ENCODE peak calls at places on chromosome 5, in six cellular contexts. T is CD8-positive, alpha-beta T cell; N is HFFc6; U is sigmoid colon; I is colonic mucosa; X is fibroblast of mammary gland. R is an unnamed sample.

GRCh38 chr5:128093368-128093767 is 9.8 kb downstream of the SLC12A2 start:
- DNase-seq in T (no peak), N (no peak), U (no peak), I (no peak), X (peak; percentile 30), R (no peak)

GRCh38 chr5:57900356-57900944 is 417.8 kb upstream of the ACTBL2 start:
- DNase-seq in T (no peak), N (no peak), U (no peak), I (no peak), X (no peak), R (no peak)

GRCh38 chr5:77333036-77333435 is 122.6 kb downstream of the PDE8B start:
- DNase-seq in T (no peak), N (no peak), U (no peak), I (no peak), X (no peak), R (no peak)

GRCh38 chr5:147098233-147098790 is 136.5 kb upstream of the STK32A start:
- DNase-seq in T (no peak), N (no peak), U (no peak), I (peak; percentile 31), X (peak; percentile 93), R (no peak)

GRCh38 chr5:176533390-176533789 is 3.8 kb downstream of the RNF44 start:
- DNase-seq in T (no peak), N (no peak), U (no peak), I (no peak), X (no peak), R (no peak)

GRCh38 chr5:138945421-138946240 is 70.5 kb upstream of the LRRTM2 start:
- DNase-seq in T (no peak), N (no peak), U (peak; percentile 51), I (no peak), X (no peak), R (no peak)

GRCh38 chr5:21164425-21164824 is 1176.4 kb upstream of the CDH18 start:
- DNase-seq in T (no peak), N (no peak), U (no peak), I (no peak), X (no peak), R (no peak)

GRCh38 chr5:109141499-109142200 is 268.1 kb downstream of the PJA2 start:
- DNase-seq in T (no peak), N (no peak), U (no peak), I (no peak), X (peak; percentile 57), R (no peak)

GRCh38 chr5:78568212-78568611 is 80.4 kb downstream of the LHFPL2 start:
- DNase-seq in T (no peak), N (no peak), U (no peak), I (no peak), X (no peak), R (no peak)

GRCh38 chr5:138870611-138871010 is 4.5 kb downstream of the LRRTM2 start:
- DNase-seq in T (no peak), N (no peak), U (no peak), I (no peak), X (no peak), R (no peak)

GRCh38 chr5:178225174-178225573 is 7.4 kb downstream of the PHYKPL start:
- DNase-seq in T (no peak), N (no peak), U (no peak), I (no peak), X (no peak), R (peak; percentile 55)

GRCh38 chr5:9500244-9500643 is 45.6 kb downstream of the SEMA5A start:
- DNase-seq in T (no peak), N (no peak), U (no peak), I (no peak), X (no peak), R (no peak)

GRCh38 chr5:179906795-179907569 is 715 bp downstream of the TBC1D9B start:
- DNase-seq in T (peak; percentile 16), N (no peak), U (peak; percentile 75), I (peak; percentile 54), X (peak; percentile 33), R (peak; percentile 77)

GRCh38 chr5:179314606-179315355 is 30.5 kb downstream of the ADAMTS2 start:
- DNase-seq in T (no peak), N (no peak), U (peak; percentile 67), I (no peak), X (peak; percentile 58), R (peak; percentile 63)

GRCh38 chr5:84494453-84494852 is 109.8 kb upstream of the EDIL3 start:
- DNase-seq in T (no peak), N (no peak), U (no peak), I (no peak), X (peak; percentile 78), R (no peak)

GRCh38 chr5:128534729-128535128 is 3.3 kb downstream of the FBN2 start:
- DNase-seq in T (no peak), N (no peak), U (no peak), I (peak; percentile 28), X (peak; percentile 35), R (no peak)

GRCh38 chr5:11941566-11941965 is 37.3 kb upstream of the CTNND2 start:
- DNase-seq in T (no peak), N (no peak), U (no peak), I (no peak), X (no peak), R (no peak)

GRCh38 chr5:74392698-74393431 is 247.7 kb downstream of the ENC1 start:
- DNase-seq in T (no peak), N (peak; percentile 8), U (no peak), I (no peak), X (peak; percentile 25), R (no peak)

GRCh38 chr5:138985683-138986082 is 110.5 kb upstream of the LRRTM2 start:
- DNase-seq in T (no peak), N (no peak), U (no peak), I (no peak), X (no peak), R (no peak)

GRCh38 chr5:142253938-142254895 is 70.6 kb downstream of the SPRY4 start:
- DNase-seq in T (no peak), N (no peak), U (no peak), I (no peak), X (peak; percentile 37), R (no peak)

GRCh38 chr5:64100203-64100602 is 65.4 kb upstream of the RNF180 start:
- DNase-seq in T (no peak), N (no peak), U (no peak), I (no peak), X (no peak), R (no peak)

GRCh38 chr5:26833596-26833995 is 204.8 kb downstream of the CDH9 start:
- DNase-seq in T (no peak), N (no peak), U (no peak), I (no peak), X (peak; percentile 76), R (no peak)

GRCh38 chr5:107672212-107673105 is 1.7 kb upstream of the EFNA5 start:
- DNase-seq in T (no peak), N (no peak), U (peak; percentile 93), I (peak; percentile 86), X (peak; percentile 87), R (peak; percentile 94)

DNA sequence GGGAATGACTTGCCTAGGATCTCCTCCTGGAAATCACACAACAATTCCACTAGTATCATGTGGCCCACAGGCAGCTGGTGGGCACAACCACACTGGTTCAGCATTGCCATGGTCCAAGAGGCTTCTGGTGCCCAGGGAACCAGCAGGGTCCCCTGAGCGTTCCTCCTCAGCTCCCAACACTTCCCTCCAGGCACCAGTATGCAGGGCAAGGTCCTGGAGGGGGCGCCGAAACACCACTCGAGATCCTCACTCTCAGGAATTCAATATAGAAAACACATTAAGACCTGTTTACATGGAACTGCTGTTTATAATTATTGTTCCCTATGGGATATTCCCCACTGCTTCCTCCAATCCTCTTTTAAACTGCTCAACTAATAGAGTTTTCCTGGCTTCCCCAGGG is 91.9 kb upstream of the GABRP start:
- DNase-seq in T (no peak), N (no peak), U (no peak), I (no peak), X (no peak), R (no peak)
- TF ChIP-seq CTCF in T (no peak), N (no peak), U (no peak), I (no peak), X (peak; percentile 1), R (no peak)

DNA sequence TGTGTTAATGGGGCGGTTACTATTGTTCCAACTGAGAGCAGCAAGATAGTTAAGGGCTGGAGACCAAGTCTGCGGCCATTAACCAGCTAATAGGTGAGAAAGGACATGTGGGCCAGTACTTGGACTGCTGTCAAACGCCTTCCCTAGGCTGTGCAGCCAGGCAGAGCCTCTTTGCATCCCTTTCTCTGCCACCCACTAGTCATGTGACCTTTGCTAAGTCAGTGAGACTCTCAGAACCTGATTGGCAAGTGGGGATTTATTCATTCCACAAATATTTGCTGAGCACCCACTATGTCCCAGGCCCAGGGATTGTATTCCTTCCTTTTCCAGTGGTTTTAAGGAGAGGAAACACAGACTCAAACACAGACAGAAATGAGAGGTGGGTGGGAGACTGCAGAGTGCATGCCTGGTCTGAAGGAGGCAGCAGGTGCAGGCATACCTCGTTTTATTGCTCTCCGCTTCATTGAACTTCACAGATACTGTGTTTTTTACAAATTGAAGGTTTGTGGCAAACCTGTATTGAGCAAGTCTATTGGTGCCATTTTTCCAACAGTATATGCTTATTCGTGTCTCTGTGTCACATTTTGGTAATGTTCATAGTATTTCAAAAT is 71.6 kb upstream of the GALNT10 start:
- DNase-seq in T (no peak), N (no peak), U (no peak), I (no peak), X (peak; percentile 12), R (no peak)
- TF ChIP-seq CTCF in T (no peak), N (no peak), U (no peak), I (no peak), X (no peak), R (no peak)

DNA sequence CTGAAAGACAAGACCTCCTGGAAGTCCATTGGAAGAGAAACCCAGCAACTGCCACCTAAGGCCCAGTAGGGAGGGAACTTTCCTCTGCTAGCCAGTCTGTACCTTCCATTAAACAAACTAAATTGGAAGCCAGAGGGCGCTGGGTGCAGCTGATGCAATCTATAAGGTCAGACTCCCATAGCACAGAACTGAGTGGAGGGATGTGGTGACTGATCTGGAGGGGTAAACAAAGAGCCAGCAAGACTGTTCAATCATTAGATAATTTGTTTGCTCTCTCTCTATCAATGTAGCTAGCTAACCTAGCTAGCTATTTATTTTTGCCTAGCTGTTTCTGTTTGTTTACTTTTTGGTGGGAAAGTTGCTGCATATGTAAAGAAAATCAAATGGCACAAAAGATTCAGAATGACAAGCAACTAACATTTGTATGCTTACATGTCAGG is 291.8 kb upstream of the DAB2 start:
- DNase-seq in T (peak; percentile 21), N (peak; percentile 29), U (no peak), I (peak; percentile 58), X (peak; percentile 68), R (no peak)
- TF ChIP-seq CTCF in T (no peak), N (peak; percentile 78), U (no peak), I (peak; percentile 30), X (peak; percentile 61), R (peak; percentile 80)

GRCh38 chr5:71932649-71933338 is 174.5 kb upstream of the MAP1B start:
- DNase-seq in T (no peak), N (peak; percentile 32), U (no peak), I (peak; percentile 70), X (peak; percentile 65), R (no peak)
- TF ChIP-seq CTCF in T (no peak), N (no peak), U (no peak), I (no peak), X (no peak), R (no peak)